ENCODE peak calls at places on chromosomes 13 and 19, in nine cellular contexts. J is M059J; P is cerebellar nuclear complex; E is activated CD4-positive, alpha-beta T cell treated with anti-CD3 and anti-CD28 coated beads, Interleukin-2, amount 50 U/mL, for 48 hours; L is kidney glomerular epithelial cell; N is Right ventricle myocardium superior; A is HT1080; S is NCI-H1436; H is GM03348. B is an unnamed sample.
A peak's percentile ranks its signal among the peaks of the same experiment; 100 is the strongest.

GRCh38 chr13:95677564-95678386 is 836 bp downstream of the DNAJC3 start:
- DNase-seq in A (peak; percentile 31), H (peak; percentile 40), N (no peak), J (peak; percentile 38), S (no peak), P (no peak), E (no peak), L (peak; percentile 16), B (peak; percentile 3)

GRCh38 chr13:98875146-98875729 is 102.6 kb downstream of the DOCK9 start:
- DNase-seq in N (no peak), A (no peak), E (no peak), H (no peak), P (no peak), S (no peak), J (no peak), L (peak; percentile 8), B (no peak)

GRCh38 chr13:99406799-99407201 is 94.5 kb upstream of the TM9SF2 start:
- DNase-seq in L (no peak), S (no peak), H (no peak), J (no peak), N (no peak), P (no peak), A (no peak), E (no peak), B (no peak)

GRCh38 chr13:102798653-102799543 is at the start of the genes BIVM and POGLUT2:
- DNase-seq in L (peak; percentile 88), H (peak; percentile 96), S (peak; percentile 80), P (peak; percentile 26), A (peak; percentile 95), N (peak; percentile 93), E (peak; percentile 85), J (peak; percentile 91), B (peak; percentile 92)

GRCh38 chr13:74930402-74931165 is 551.4 kb downstream of the TBC1D4 start:
- DNase-seq in A (peak; percentile 76), L (peak; percentile 84), N (no peak), P (no peak), S (no peak), J (peak; percentile 71), E (no peak), H (peak; percentile 65), B (peak; percentile 43)

GRCh38 chr13:110391273-110391672 is 84.2 kb downstream of the COL4A2 start:
- DNase-seq in J (peak; percentile 57), L (no peak), E (no peak), H (no peak), P (no peak), S (no peak), A (no peak), N (no peak), B (no peak)

GRCh38 chr13:31234729-31235128 is 35.0 kb downstream of the B3GLCT start:
- DNase-seq in L (no peak), A (no peak), E (no peak), J (peak; percentile 5), N (no peak), S (no peak), P (no peak), H (peak; percentile 35), B (no peak)

GRCh38 chr19:43662487-43662886 is 7.5 kb downstream of the PLAUR start:
- DNase-seq in P (no peak), S (no peak), J (peak; percentile 35), E (no peak), N (no peak), L (no peak), A (peak; percentile 25), H (no peak), B (no peak)

GRCh38 chr13:39051157-39051556 is 12.9 kb downstream of the NHLRC3 start:
- DNase-seq in L (peak; percentile 7), P (no peak), J (peak; percentile 42), H (peak; percentile 43), A (peak; percentile 16), S (peak; percentile 1), N (no peak), E (no peak), B (no peak)

GRCh38 chr13:44969858-44970484 is 19.3 kb downstream of the NUFIP1 start:
- DNase-seq in P (no peak), H (peak; percentile 65), N (no peak), E (no peak), A (peak; percentile 57), J (peak; percentile 62), L (peak; percentile 46), S (no peak), B (no peak)

GRCh38 chr19:9641810-9642209 is 20.8 kb upstream of the ZNF561 start:
- DNase-seq in J (no peak), H (no peak), A (no peak), N (no peak), S (no peak), E (no peak), L (no peak), P (no peak), B (no peak)

GRCh38 chr13:35599385-35599784 is 122.9 kb upstream of the MAB21L1 start:
- DNase-seq in A (no peak), E (no peak), P (no peak), J (no peak), S (no peak), L (no peak), H (no peak), N (peak; percentile 37), B (no peak)

GRCh38 chr19:3766520-3766919 is 4.0 kb downstream of the MRPL54 start:
- DNase-seq in E (no peak), A (no peak), S (no peak), J (no peak), N (no peak), L (no peak), P (no peak), H (no peak), B (no peak)

GRCh38 chr13:97276862-97277269 is 54.7 kb downstream of the MBNL2 start:
- DNase-seq in E (no peak), J (peak; percentile 60), P (no peak), N (no peak), H (no peak), L (no peak), A (peak; percentile 30), S (no peak), B (no peak)

GRCh38 chr19:57465680-57466381 is 8.9 kb upstream of the VN1R1 start:
- DNase-seq in S (no peak), H (no peak), A (peak; percentile 49), J (peak; percentile 24), N (no peak), P (no peak), L (no peak), E (no peak), B (no peak)

GRCh38 chr19:30739394-30739793 is 367.2 kb downstream of the ZNF536 start:
- DNase-seq in S (no peak), L (no peak), P (no peak), E (no peak), J (no peak), N (no peak), A (no peak), H (peak; percentile 38), B (no peak)

GRCh38 chr13:67148219-67148583 is 81.9 kb downstream of the PCDH9 start:
- DNase-seq in S (no peak), P (no peak), J (no peak), A (peak; percentile 70), H (peak; percentile 27), L (peak; percentile 57), E (no peak), N (no peak), B (no peak)

GRCh38 chr19:7618366-7618765 is 11.0 kb downstream of the XAB2 start:
- DNase-seq in P (no peak), S (no peak), J (no peak), H (no peak), A (no peak), E (no peak), L (no peak), N (no peak), B (no peak)

GRCh38 chr19:958967-959685 is 25.0 kb upstream of the WDR18 start:
- DNase-seq in H (no peak), S (no peak), J (peak; percentile 40), N (no peak), A (peak; percentile 21), P (no peak), L (peak; percentile 30), E (peak; percentile 48), B (no peak)

GRCh38 chr13:110301606-110302131 is 5.3 kb downstream of the COL4A1 start:
- DNase-seq in A (no peak), P (no peak), H (no peak), L (peak; percentile 49), N (no peak), E (no peak), S (no peak), J (no peak), B (peak; percentile 29)

GRCh38 chr19:41456342-41456918 is 13.5 kb downstream of the ERICH4 start:
- DNase-seq in E (no peak), N (no peak), L (no peak), J (peak; percentile 36), P (no peak), S (no peak), H (peak; percentile 49), A (no peak), B (no peak)

GRCh38 chr19:9671654-9672053 is 3.2 kb downstream of the ZNF562 start:
- DNase-seq in N (no peak), L (no peak), A (no peak), H (no peak), E (no peak), J (no peak), P (no peak), S (no peak), B (no peak)

GRCh38 chr19:38685666-38686529 is 38.4 kb downstream of the ACTN4 start:
- DNase-seq in P (no peak), H (peak; percentile 44), L (peak; percentile 78), N (no peak), A (peak; percentile 80), S (no peak), J (peak; percentile 81), E (no peak), B (peak; percentile 48)

GRCh38 chr13:95275322-95276118 is 25.7 kb downstream of the ABCC4 start:
- DNase-seq in J (peak; percentile 20), E (no peak), P (no peak), N (no peak), S (peak; percentile 30), A (no peak), H (peak; percentile 51), L (no peak), B (no peak)

GRCh38 chr13:112972258-112972657 is 3.2 kb downstream of the MCF2L start:
- DNase-seq in P (no peak), H (no peak), L (no peak), J (no peak), A (no peak), N (no peak), E (no peak), S (no peak), B (no peak)